ENCODE peak calls at places on chromosomes 1 and 21, in four cellular contexts. X is fibroblast of the aortic adventitia, E is fibroblast of lung, L is neural progenitor cell. Y is an unnamed sample.

GRCh38 chr21:18168108-18168507 is 76.5 kb upstream of the CHODL start:
- DNase-seq in X (no peak), E (no peak), L (no peak), Y (no peak)

GRCh38 chr1:197928849-197929336 is 11.7 kb downstream of the LHX9 start:
- DNase-seq in X (no peak), E (no peak), L (peak; percentile 53), Y (peak; percentile 23)

GRCh38 chr1:55970711-55971110 is 608.7 kb downstream of the PLPP3 start:
- DNase-seq in X (peak; percentile 74), E (peak; percentile 78), L (no peak), Y (no peak)

GRCh38 chr1:10788592-10789006 is 7.8 kb downstream of the CASZ1 start:
- DNase-seq in X (no peak), E (no peak), L (peak; percentile 73), Y (no peak)

GRCh38 chr1:227886503-227886961 is 61.2 kb downstream of the WNT9A start:
- DNase-seq in X (no peak), E (no peak), L (no peak), Y (no peak)

GRCh38 chr1:24551910-24552571 is 3.8 kb upstream of the NCMAP start:
- DNase-seq in X (no peak), E (peak; percentile 28), L (peak; percentile 30), Y (no peak)

GRCh38 chr1:53893999-53894636 is at the start of gene DIO1:
- DNase-seq in X (no peak), E (no peak), L (peak; percentile 27), Y (no peak)

GRCh38 chr1:192053661-192054060 is 104.6 kb upstream of the RGS18 start:
- DNase-seq in X (peak; percentile 2), E (peak; percentile 31), L (no peak), Y (no peak)

DNA sequence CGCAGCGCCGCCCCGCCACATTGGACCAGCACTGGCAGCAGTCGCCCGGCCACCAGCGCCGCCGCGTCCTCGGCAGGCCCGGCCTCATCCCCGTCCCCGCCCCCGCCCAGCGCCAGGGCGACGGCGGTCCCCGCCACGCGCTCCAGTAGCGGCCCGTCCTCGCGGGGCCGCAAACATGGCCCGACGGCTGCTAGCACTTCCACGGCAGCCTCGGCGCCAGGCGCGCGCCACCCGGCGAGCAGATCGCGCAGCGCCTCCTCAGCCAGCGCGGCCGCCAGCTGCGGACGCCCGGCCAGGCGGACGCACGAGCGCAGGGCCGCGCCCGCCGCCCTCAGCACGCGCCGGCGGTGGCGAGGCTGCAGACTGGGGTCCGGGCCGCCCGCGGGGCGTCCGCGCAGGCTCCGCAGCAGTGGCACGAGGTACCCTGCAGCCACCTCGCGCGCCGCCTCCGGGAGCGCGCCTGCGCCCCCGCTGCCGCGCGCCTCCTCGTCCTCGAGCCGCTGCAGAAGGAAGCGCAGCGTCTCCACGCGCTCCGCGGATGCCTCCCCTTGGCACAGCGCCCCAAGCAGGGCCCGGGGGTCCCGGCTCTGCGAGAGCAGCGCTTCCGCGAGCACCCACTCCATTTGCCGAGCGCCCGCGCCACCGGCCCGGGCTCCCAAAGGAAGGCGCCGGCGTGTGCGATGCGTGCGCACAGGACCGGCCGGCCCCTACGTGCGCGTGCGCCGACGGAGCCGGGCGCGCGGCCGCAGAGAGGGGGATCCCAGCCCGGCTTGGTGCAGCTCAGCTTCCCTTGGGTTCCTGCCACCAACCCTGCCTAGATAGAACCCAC is at the start of gene TARBP1:
- DNase-seq in X (peak; percentile 62), E (peak; percentile 73), L (peak; percentile 90), Y (peak; percentile 89)
- TF ChIP-seq CTCF in X (peak; percentile 35), E (no peak), L (no peak), Y (peak; percentile 50)

GRCh38 chr1:76038306-76039004 is 36.1 kb upstream of the ST6GALNAC3 start:
- DNase-seq in X (no peak), E (no peak), L (no peak), Y (no peak)

GRCh38 chr1:76031496-76031895 is 43.0 kb upstream of the ST6GALNAC3 start:
- DNase-seq in X (no peak), E (no peak), L (no peak), Y (no peak)

GRCh38 chr1:76037314-76037713 is 37.2 kb upstream of the ST6GALNAC3 start:
- DNase-seq in X (no peak), E (no peak), L (no peak), Y (no peak)

GRCh38 chr1:76033800-76034475 is 40.6 kb upstream of the ST6GALNAC3 start:
- DNase-seq in X (no peak), E (no peak), L (no peak), Y (no peak)

GRCh38 chr1:76035053-76035452 is 39.5 kb upstream of the ST6GALNAC3 start:
- DNase-seq in X (no peak), E (peak; percentile 22), L (no peak), Y (no peak)
- TF ChIP-seq CTCF in X (no peak), E (no peak), L (peak; percentile 17), Y (no peak)

DNA sequence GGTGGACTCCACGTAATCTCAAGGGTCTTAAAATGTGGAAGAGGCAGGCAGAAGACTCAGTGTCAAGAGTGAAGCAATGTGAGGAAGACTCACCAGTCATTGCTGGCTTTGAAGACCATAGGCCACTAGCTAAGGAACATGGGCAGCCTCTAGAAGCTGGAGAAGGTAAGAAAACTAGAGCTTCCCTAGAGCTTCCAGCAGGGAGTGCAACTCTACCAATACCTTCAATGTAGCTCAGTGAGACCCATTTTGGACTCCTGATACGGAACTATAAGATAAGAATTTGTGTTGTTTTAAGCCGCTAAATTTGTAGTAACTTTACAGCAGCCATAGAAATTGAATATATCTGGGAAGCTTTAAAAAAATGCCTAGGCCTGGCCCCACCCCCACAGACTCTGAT is 18.9 kb downstream of the METTL13 start:
- DNase-seq in X (no peak), E (no peak), L (no peak), Y (no peak)
- TF ChIP-seq CTCF in X (no peak), E (no peak), L (no peak), Y (no peak)

GRCh38 chr21:16454371-16454770 is 724.6 kb downstream of the USP25 start:
- DNase-seq in X (peak; percentile 48), E (peak; percentile 42), L (no peak), Y (no peak)
- TF ChIP-seq CTCF in X (peak; percentile 53), E (peak; percentile 11), L (peak; percentile 26), Y (no peak)

GRCh38 chr1:2558420-2558819 is 2.2 kb downstream of the TNFRSF14 start:
- DNase-seq in X (no peak), E (no peak), L (no peak), Y (no peak)

GRCh38 chr1:2558861-2559260 is 2.7 kb downstream of the TNFRSF14 start:
- DNase-seq in X (no peak), E (no peak), L (no peak), Y (no peak)

GRCh38 chr1:2556277-2557145 is at the start of gene TNFRSF14:
- DNase-seq in X (peak; percentile 54), E (peak; percentile 56), L (peak; percentile 47), Y (peak; percentile 89)

GRCh38 chr1:2558030-2558400 is 1.8 kb downstream of the TNFRSF14 start:
- DNase-seq in X (no peak), E (no peak), L (no peak), Y (no peak)

GRCh38 chr1:2557146-2558029 is 1.2 kb downstream of the TNFRSF14 start:
- DNase-seq in X (no peak), E (no peak), L (no peak), Y (no peak)
- TF ChIP-seq CTCF in X (peak; percentile 6), E (no peak), L (peak; percentile 12), Y (no peak)

GRCh38 chr1:33087677-33088076 is 6.7 kb downstream of the AZIN2 start:
- DNase-seq in X (no peak), E (no peak), L (no peak), Y (no peak)

GRCh38 chr1:33085332-33085731 is 4.4 kb downstream of the AZIN2 start:
- DNase-seq in X (no peak), E (no peak), L (no peak), Y (no peak)

GRCh38 chr1:33089457-33089856 is 8.5 kb downstream of the AZIN2 start:
- DNase-seq in X (no peak), E (no peak), L (no peak), Y (no peak)

GRCh38 chr1:33088119-33088906 is 7.4 kb downstream of the AZIN2 start:
- DNase-seq in X (no peak), E (no peak), L (no peak), Y (no peak)

DNA sequence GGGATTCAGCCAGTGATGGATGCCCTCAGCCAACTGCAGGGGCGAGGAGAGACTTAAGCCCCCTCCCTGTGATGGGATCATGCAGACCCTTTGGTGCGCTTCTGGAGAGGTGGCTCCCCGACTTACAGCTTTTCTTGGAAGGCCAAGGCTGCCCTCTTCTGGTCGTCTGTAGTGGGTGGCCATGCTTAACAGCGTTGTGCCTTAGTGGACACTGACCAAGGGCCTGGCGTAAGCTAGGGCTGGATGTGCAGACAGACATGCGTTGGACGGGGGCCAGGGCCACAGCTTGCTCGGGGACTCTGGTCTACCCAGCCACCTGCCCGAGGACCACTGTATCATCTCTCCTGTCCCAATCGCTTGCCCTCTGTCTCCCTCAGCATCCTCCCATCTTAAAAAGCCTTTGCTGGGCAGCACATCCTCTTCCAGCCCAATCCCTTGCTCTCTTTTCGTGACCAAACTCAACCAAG is 5.5 kb downstream of the AZIN2 start:
- DNase-seq in X (peak; percentile 86), E (peak; percentile 86), L (peak; percentile 91), Y (peak; percentile 55)
- TF ChIP-seq CTCF in X (peak; percentile 88), E (peak; percentile 69), L (peak; percentile 81), Y (peak; percentile 85)